ENCODE peak calls at places on chromosomes 12 and 14, in ten cellular contexts. S is sciatic nerve; G is osteocyte; P is fibroblast of lung; K is ELR; F is vagina; T is neural crest cell; N is activated gamma-delta T cell treated with anti-CD3 and anti-CD28 coated beads, Interleukin-2, amount 50 U/mL, for 16 hours; M is stimulated activated CD8-positive, alpha-beta memory T cell treated with anti-CD3 and anti-CD28 coated beads, Interleukin-2, amount 100 ng/mL, for 48 hours; J is NCI-H1694 treated with DMSO at 0.1 percent for 48 hours. H is an unnamed sample.

GRCh38 chr12:31228811-31229792 is 96.8 kb downstream of the SINHCAF start:
- DNase-seq in S (no peak), G (peak; percentile 77), P (no peak), K (no peak), F (peak; percentile 75), T (no peak), N (no peak), M (no peak), J (no peak), H (peak; percentile 21)

GRCh38 chr12:123487428-123487827 is 29.5 kb downstream of the SNRNP35 start:
- DNase-seq in S (no peak), G (no peak), P (no peak), K (no peak), F (no peak), T (no peak), N (no peak), M (no peak), J (no peak), H (no peak)

GRCh38 chr14:92684801-92685560 is 63.4 kb downstream of the LGMN start:
- DNase-seq in S (no peak), G (no peak), P (no peak), K (no peak), F (no peak), T (no peak), N (no peak), M (no peak), J (no peak), H (no peak)

GRCh38 chr12:124098887-124099286 is 125.9 kb downstream of the ZNF664 start:
- DNase-seq in S (no peak), G (no peak), P (no peak), K (no peak), F (no peak), T (peak; percentile 31), N (no peak), M (no peak), J (no peak), H (peak; percentile 31)

GRCh38 chr14:76848879-76849278 is 22.7 kb downstream of the LRRC74A start:
- DNase-seq in S (no peak), G (no peak), P (no peak), K (peak; percentile 9), F (no peak), T (no peak), N (no peak), M (no peak), J (no peak), H (no peak)

GRCh38 chr14:54348923-54349615 is 47.7 kb upstream of the CDKN3 start:
- DNase-seq in S (no peak), G (peak; percentile 53), P (peak; percentile 24), K (no peak), F (no peak), T (no peak), N (no peak), M (no peak), J (no peak), H (no peak)

GRCh38 chr12:88172844-88173407 is 30.8 kb downstream of the TMTC3 start:
- DNase-seq in S (no peak), G (no peak), P (peak; percentile 12), K (peak; percentile 86), F (no peak), T (no peak), N (no peak), M (no peak), J (no peak), H (no peak)

GRCh38 chr12:125093681-125094025 is 28.4 kb downstream of the AACS start:
- DNase-seq in S (no peak), G (no peak), P (no peak), K (no peak), F (no peak), T (no peak), N (no peak), M (no peak), J (no peak), H (no peak)

GRCh38 chr12:11895421-11896064 is 175.2 kb upstream of the BCL2L14 start:
- DNase-seq in S (no peak), G (no peak), P (no peak), K (no peak), F (no peak), T (no peak), N (no peak), M (no peak), J (no peak), H (no peak)

GRCh38 chr12:101713930-101714329 is 16.5 kb downstream of the CHPT1 start:
- DNase-seq in S (no peak), G (no peak), P (no peak), K (no peak), F (no peak), T (no peak), N (no peak), M (no peak), J (no peak), H (no peak)

GRCh38 chr12:19419086-19419485 is 20.2 kb upstream of the AEBP2 start:
- DNase-seq in S (peak; percentile 25), G (no peak), P (no peak), K (no peak), F (no peak), T (no peak), N (no peak), M (no peak), J (no peak), H (no peak)

GRCh38 chr14:50677527-50678063 is 9.5 kb upstream of the SAV1 start:
- DNase-seq in S (no peak), G (no peak), P (peak; percentile 43), K (peak; percentile 86), F (no peak), T (no peak), N (no peak), M (no peak), J (no peak), H (no peak)

GRCh38 chr14:69612014-69612758 is 790 bp downstream of the SUSD6 start:
- DNase-seq in S (no peak), G (no peak), P (peak; percentile 25), K (peak; percentile 52), F (no peak), T (no peak), N (no peak), M (no peak), J (peak; percentile 53), H (peak; percentile 40)

GRCh38 chr12:64706831-64707230 is 52.4 kb downstream of the GNS start:
- DNase-seq in S (no peak), G (no peak), P (no peak), K (no peak), F (no peak), T (no peak), N (no peak), M (no peak), J (no peak), H (no peak)

GRCh38 chr14:103847954-103848719 is 762 bp upstream of the PPP1R13B start:
- DNase-seq in S (peak; percentile 70), G (no peak), P (no peak), K (peak; percentile 29), F (no peak), T (peak; percentile 36), N (no peak), M (no peak), J (no peak), H (no peak)

H was measured in substantia nigra.